ENCODE peak calls at places on chromosomes 13 and 19, in six cellular contexts. I is GM23248, K is left lung, Z is endodermal cell, U is lower lobe of right lung, V is AG04450. E is an unnamed sample. For H3K9me3, the result is how much of the 10 kb centered on the place peaks cover.

GRCh38 chr13:113220877-113221276 is 11.5 kb downstream of the CUL4A start:
- DNase-seq in U (no peak), V (no peak), Z (peak), I (no peak), K (no peak), E (no peak)

GRCh38 chr13:27599845-27600553 is 20.3 kb downstream of the LNX2 start:
- DNase-seq in Z (no peak), U (no peak), K (no peak), V (no peak), I (peak), E (no peak)

GRCh38 chr13:67117010-67117550 is 113.1 kb downstream of the PCDH9 start:
- DNase-seq in I (no peak), V (no peak), K (no peak), U (no peak), Z (no peak), E (no peak)

GRCh38 chr19:43598445-43599240 is 2.2 kb downstream of the ZNF576 start:
- DNase-seq in I (no peak), K (no peak), U (no peak), Z (no peak), V (no peak), E (no peak)

GRCh38 chr13:105353654-105354053 is 1181.8 kb downstream of the EFNB2 start:
- DNase-seq in Z (no peak), U (no peak), I (no peak), K (no peak), V (no peak), E (no peak)

GRCh38 chr19:20051841-20052768 is 12.8 kb upstream of the ZNF682 start:
- DNase-seq in Z (peak), V (peak), K (peak), I (peak), U (peak), E (peak)

GRCh38 chr19:48290923-48291700 is 21.2 kb downstream of the ZNF114 start:
- DNase-seq in V (no peak), U (peak), I (peak), K (peak), Z (peak), E (peak)

GRCh38 chr19:48737360-48737998 is 2.9 kb downstream of the RASIP1 start:
- DNase-seq in V (no peak), K (no peak), I (no peak), U (peak), Z (peak), E (no peak)

GRCh38 chr19:49896863-49897621 is at the start of gene IL4I1:
- DNase-seq in Z (no peak), I (peak), K (peak), U (no peak), V (no peak), E (no peak)

GRCh38 chr13:46683879-46684278 is 113.1 kb downstream of the ESD start:
- DNase-seq in U (no peak), K (no peak), V (no peak), I (no peak), Z (no peak), E (no peak)

GRCh38 chr13:41505209-41505835 is 48.0 kb downstream of the RGCC start:
- DNase-seq in V (peak), I (peak), Z (no peak), U (no peak), K (no peak), E (no peak)

GRCh38 chr13:40517486-40518311 is 148.7 kb downstream of the FOXO1 start:
- DNase-seq in K (no peak), I (no peak), U (no peak), Z (no peak), V (no peak), E (no peak)

GRCh38 chr13:110015253-110015652 is 228.9 kb upstream of the IRS2 start:
- DNase-seq in V (no peak), I (peak), Z (no peak), U (no peak), K (no peak), E (no peak)

GRCh38 chr19:8988204-8988603 is 22.0 kb downstream of the MUC16 start:
- DNase-seq in V (no peak), U (no peak), I (no peak), Z (peak), K (no peak), E (no peak)

GRCh38 chr13:46588019-46588418 is 35.0 kb downstream of the LRCH1 start:
- DNase-seq in V (no peak), U (no peak), K (no peak), I (no peak), Z (no peak), E (no peak)

GRCh38 chr19:1273263-1274041 is 1.9 kb upstream of the FAM174C start:
- DNase-seq in K (no peak), Z (no peak), V (no peak), U (no peak), I (peak), E (no peak)

GRCh38 chr13:51315658-51316057 is 23.8 kb upstream of the SERPINE3 start:
- DNase-seq in K (no peak), I (peak), V (no peak), Z (peak), U (no peak), E (no peak)

GRCh38 chr13:40609972-40610726 is 56.3 kb downstream of the FOXO1 start:
- DNase-seq in V (no peak), I (no peak), Z (no peak), U (no peak), K (no peak), E (no peak)

GRCh38 chr19:1259873-1260748 is 9.0 kb upstream of the CIRBP start:
- DNase-seq in U (peak), V (no peak), I (peak), K (peak), Z (no peak), E (no peak)

GRCh38 chr19:47247308-47247990 is 8.9 kb upstream of the CCDC9 start:
- DNase-seq in Z (peak), I (peak), U (peak), K (peak), V (peak), E (peak)

GRCh38 chr13:100434010-100434763 is 154.4 kb downstream of the GGACT start:
- DNase-seq in I (peak), K (no peak), Z (no peak), U (no peak), V (no peak), E (no peak)

GRCh38 chr13:40315416-40316064 is 350.9 kb downstream of the FOXO1 start:
- DNase-seq in U (no peak), I (no peak), Z (no peak), K (no peak), V (no peak), E (no peak)

GRCh38 chr19:4567584-4568071 is 8.1 kb upstream of the SEMA6B start:
- DNase-seq in Z (peak), K (no peak), V (no peak), I (peak), U (peak), E (no peak)

GRCh38 chr19:14540741-14541525 is 11.5 kb downstream of the TECR start:
- DNase-seq in U (no peak), K (no peak), V (no peak), Z (no peak), I (no peak), E (no peak)

GRCh38 chr19:52492201-52492960 is 35.1 kb upstream of the ZNF808 start:
- DNase-seq in Z (peak), I (peak), U (peak), V (no peak), K (no peak), E (no peak)

GRCh38 chr19:22421797-22422196 is 349 bp downstream of the ZNF98 start:
- DNase-seq in I (no peak), V (no peak), K (no peak), Z (no peak), U (no peak), E (no peak)

GRCh38 chr19:22428299-22428913 is 6.3 kb upstream of the ZNF98 start:
- DNase-seq in V (no peak), Z (no peak), U (no peak), K (no peak), I (no peak), E (no peak)

GRCh38 chr19:22426901-22427300 is 4.8 kb upstream of the ZNF98 start:
- DNase-seq in Z (no peak), I (no peak), K (no peak), U (no peak), V (no peak), E (no peak)

GRCh38 chr19:22422220-22422619 is at the start of gene ZNF98:
- DNase-seq in Z (no peak), I (no peak), U (no peak), V (no peak), K (no peak), E (no peak)

GRCh38 chr19:22427587-22428298 is 5.6 kb upstream of the ZNF98 start:
- DNase-seq in K (no peak), V (no peak), I (no peak), U (no peak), Z (no peak), E (no peak)
- H3K9me3 ChIP-seq in K (half or more), V (half or more), I (under half), U (under half), Z (under half), E (under half)

GRCh38 chr19:16190198-16190597 is 5.0 kb downstream of the FAM32A start:
- DNase-seq in Z (no peak), I (no peak), V (no peak), U (peak), K (no peak), E (no peak)

GRCh38 chr19:16185123-16185924 is at the start of gene FAM32A:
- DNase-seq in I (peak), V (peak), U (peak), Z (peak), K (peak), E (peak)

GRCh38 chr19:16184665-16185122 is 516 bp upstream of the FAM32A start:
- DNase-seq in Z (no peak), I (no peak), U (no peak), K (no peak), V (no peak), E (no peak)

GRCh38 chr19:16188521-16188920 is 3.3 kb downstream of the FAM32A start:
- DNase-seq in U (peak), V (no peak), Z (no peak), K (no peak), I (no peak), E (no peak)

GRCh38 chr19:16185925-16186234 is 670 bp downstream of the FAM32A start:
- DNase-seq in Z (no peak), K (no peak), U (no peak), V (no peak), I (no peak), E (no peak)
- H3K4me3 ChIP-seq in Z (peak), K (peak), U (peak), V (peak), I (peak), E (peak)

GRCh38 chr19:31177230-31177629 is 172.0 kb downstream of the TSHZ3 start:
- DNase-seq in I (no peak), V (no peak), U (no peak), Z (no peak), K (no peak), E (no peak)
- H3K9me3 ChIP-seq in I (under half), V (under half), U (under half), Z (under half), K (under half), E (under half)

GRCh38 chr19:38974599-38975213 is 836 bp downstream of the FBXO17 start:
- DNase-seq in K (no peak), V (no peak), U (no peak), I (peak), Z (no peak), E (no peak)

GRCh38 chr19:38978315-38978689 is 2.8 kb upstream of the FBXO17 start:
- DNase-seq in U (no peak), K (no peak), I (no peak), V (no peak), Z (no peak), E (no peak)

GRCh38 chr19:38977445-38978314 is 2.1 kb upstream of the FBXO17 start:
- DNase-seq in V (no peak), U (no peak), Z (no peak), K (no peak), I (peak), E (no peak)

GRCh38 chr19:38975861-38976271 is 324 bp upstream of the FBXO17 start:
- DNase-seq in Z (peak), K (peak), U (no peak), V (no peak), I (peak), E (peak)

GRCh38 chr19:38975214-38975860 is at the start of gene FBXO17:
- DNase-seq in V (no peak), K (peak), U (peak), I (peak), Z (peak), E (peak)
- H3K4me3 ChIP-seq in V (peak), K (peak), U (peak), I (peak), Z (peak), E (peak)

DNA sequence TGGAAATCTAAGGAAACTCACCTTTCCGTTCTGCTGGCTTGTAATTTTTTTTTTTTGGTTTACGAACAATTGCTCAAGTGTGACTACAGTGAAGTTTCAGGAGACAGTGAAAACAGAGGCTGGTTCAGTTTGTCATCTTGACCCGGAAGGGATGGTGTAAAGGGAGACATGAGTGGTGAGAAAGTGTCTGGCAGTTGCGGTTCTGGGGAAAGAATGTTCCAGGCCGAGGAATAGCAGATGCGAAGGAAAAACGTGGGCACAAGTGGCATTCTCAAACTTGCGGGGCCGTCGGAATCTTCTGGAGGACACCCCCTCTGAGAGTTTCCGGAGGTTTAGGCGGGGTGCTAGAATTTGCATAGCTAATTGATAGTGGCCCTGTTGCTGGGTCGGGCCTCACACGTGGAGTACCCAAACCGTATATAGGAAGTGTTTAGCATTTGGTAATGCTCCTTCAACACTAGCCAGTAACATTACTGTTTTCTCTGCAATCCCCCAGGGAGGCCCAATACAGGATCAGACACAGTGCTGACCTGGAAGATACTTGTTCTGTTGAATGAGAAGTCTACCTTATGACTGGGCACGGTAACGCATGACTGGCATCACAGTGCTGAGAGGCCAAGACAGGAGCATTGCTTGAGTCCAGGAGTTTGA is 2.8 kb upstream of the TNFSF9 start:
- DNase-seq in V (no peak), Z (no peak), I (no peak), K (no peak), U (no peak), E (no peak)
- H3K9me3 ChIP-seq in V (under half), Z (under half), I (under half), K (under half), U (under half), E (under half)

GRCh38 chr13:101451641-101452040 is 834 bp upstream of the ITGBL1 start:
- DNase-seq in V (no peak), K (no peak), Z (no peak), U (no peak), I (no peak), E (no peak)
- H3K4me3 ChIP-seq in V (no peak), K (no peak), Z (no peak), U (no peak), I (peak), E (no peak)

DNA sequence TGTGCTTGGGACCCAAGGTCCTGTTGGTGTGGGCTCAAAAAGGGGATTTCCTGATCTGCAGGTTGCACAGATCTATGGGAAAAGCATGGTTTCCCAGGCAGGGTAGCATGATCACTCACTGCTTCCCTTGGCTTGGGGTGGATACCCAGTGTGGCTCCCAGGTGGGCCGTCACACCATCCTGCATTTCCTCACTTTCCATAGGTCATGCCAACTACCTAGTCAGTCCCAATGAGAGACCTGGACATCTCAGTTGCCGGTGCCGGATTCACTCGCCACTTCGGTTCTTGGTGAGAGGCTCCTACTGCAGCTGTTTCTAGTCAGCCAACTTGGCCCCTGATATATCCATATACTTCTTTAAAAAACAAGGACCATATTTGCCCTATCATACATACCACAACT is 503.0 kb downstream of the PCDH17 start:
- DNase-seq in K (no peak), Z (no peak), I (no peak), U (no peak), V (no peak), E (no peak)
- H3K9me3 ChIP-seq in K (under half), Z (under half), I (under half), U (under half), V (under half), E (under half)